ENCODE peak calls at places on chromosome 13, in six cellular contexts. H is brain pericyte, B is tibial nerve, S is posterior cingulate gyrus, P is astrocyte, C is Calu3. E is an unnamed sample.

GRCh38 chr13:70108276-70108845 is at the start of gene KLHL1:
- DNase-seq in S (no peak), P (no peak), H (no peak), C (no peak), B (no peak), E (no peak)

GRCh38 chr13:95643814-95644598 is 500 bp downstream of the DZIP1 start:
- DNase-seq in B (no peak), P (peak), H (no peak), S (peak), C (peak), E (peak)

GRCh38 chr13:84672616-84673015 is 790.3 kb upstream of the SLITRK1 start:
- DNase-seq in S (no peak), C (no peak), P (no peak), B (no peak), H (no peak), E (no peak)

GRCh38 chr13:100637380-100637779 is 37.2 kb downstream of the TMTC4 start:
- DNase-seq in H (no peak), P (no peak), B (no peak), S (no peak), C (no peak), E (no peak)

GRCh38 chr13:21033866-21034601 is 27.4 kb downstream of the LATS2 start:
- DNase-seq in C (peak), S (no peak), P (peak), B (no peak), H (no peak), E (no peak)

GRCh38 chr13:99433543-99434075 is 67.7 kb upstream of the TM9SF2 start:
- DNase-seq in B (no peak), H (no peak), S (no peak), C (no peak), P (no peak), E (peak)

GRCh38 chr13:48232420-48233096 is 448 bp upstream of the ITM2B start:
- DNase-seq in S (no peak), B (no peak), H (no peak), P (no peak), C (peak), E (no peak)

GRCh38 chr13:111396457-111396856 is 76.0 kb downstream of the TEX29 start:
- DNase-seq in B (no peak), S (no peak), H (no peak), C (no peak), P (no peak), E (no peak)

GRCh38 chr13:25391932-25392331 is 20.2 kb downstream of the ATP8A2 start:
- DNase-seq in C (no peak), H (no peak), P (no peak), B (no peak), S (no peak), E (no peak)

GRCh38 chr13:75489502-75490263 is 7.7 kb upstream of the TBC1D4 start:
- DNase-seq in B (no peak), H (no peak), P (peak), C (peak), S (no peak), E (no peak)

GRCh38 chr13:111429064-111429558 is 108.7 kb downstream of the TEX29 start:
- DNase-seq in S (no peak), C (peak), B (peak), H (no peak), P (no peak), E (peak)

GRCh38 chr13:67048084-67048792 is 181.9 kb downstream of the PCDH9 start:
- DNase-seq in S (no peak), B (no peak), P (peak), C (no peak), H (peak), E (no peak)

GRCh38 chr13:74771964-74772363 is 637.8 kb upstream of the KLF12 start:
- DNase-seq in P (peak), H (no peak), B (no peak), C (no peak), S (no peak), E (no peak)

GRCh38 chr13:112879283-112879833 is 89.7 kb upstream of the MCF2L start:
- DNase-seq in S (peak), B (no peak), H (no peak), C (no peak), P (no peak), E (no peak)

GRCh38 chr13:31945202-31945978 is 86.2 kb upstream of the FRY start:
- DNase-seq in P (peak), S (peak), B (peak), C (peak), H (no peak), E (no peak)

GRCh38 chr13:42364613-42365000 is 92.7 kb downstream of the AKAP11 start:
- DNase-seq in B (no peak), C (no peak), S (no peak), P (no peak), H (no peak), E (no peak)

GRCh38 chr13:113211774-113212173 is 2.4 kb downstream of the CUL4A start:
- DNase-seq in B (no peak), S (no peak), C (no peak), H (no peak), P (no peak), E (peak)

GRCh38 chr13:87123987-87124784 is 547.0 kb upstream of the SLITRK5 start:
- DNase-seq in P (peak), C (peak), B (no peak), S (no peak), H (peak), E (no peak)

GRCh38 chr13:95133498-95133897 is 167.8 kb downstream of the ABCC4 start:
- DNase-seq in S (no peak), C (no peak), H (no peak), P (no peak), B (no peak), E (no peak)

GRCh38 chr13:25286308-25286968 is 850 bp downstream of the MTMR6 start:
- DNase-seq in H (peak), B (peak), P (peak), C (no peak), S (no peak), E (peak)

GRCh38 chr13:24680921-24681585 is 845 bp downstream of the ATP12A start:
- DNase-seq in P (no peak), C (no peak), H (no peak), B (no peak), S (no peak), E (no peak)

GRCh38 chr13:48334534-48335127 is 31.1 kb downstream of the RB1 start:
- DNase-seq in C (no peak), H (no peak), B (no peak), P (peak), S (no peak), E (no peak)

GRCh38 chr13:40996433-40997095 is 22.6 kb downstream of the ELF1 start:
- DNase-seq in B (no peak), C (no peak), S (no peak), H (no peak), P (no peak), E (no peak)

GRCh38 chr13:53405616-53406015 is 377.0 kb downstream of the OLFM4 start:
- DNase-seq in C (no peak), B (no peak), S (no peak), P (no peak), H (no peak), E (no peak)

GRCh38 chr13:78476910-78477309 is 126.4 kb downstream of the POU4F1 start:
- DNase-seq in P (no peak), B (no peak), C (no peak), S (no peak), H (no peak), E (no peak)

GRCh38 chr13:33125821-33126570 is 109.8 kb downstream of the KL start:
- DNase-seq in P (peak), S (no peak), B (peak), H (peak), C (peak), E (no peak)

GRCh38 chr13:49869514-49869913 is 66.6 kb downstream of the SPRYD7 start:
- DNase-seq in H (no peak), P (no peak), C (no peak), B (peak), S (no peak), E (no peak)

GRCh38 chr13:40920826-40921225 is 98.3 kb downstream of the ELF1 start:
- DNase-seq in H (no peak), S (no peak), C (no peak), B (no peak), P (peak), E (no peak)

GRCh38 chr13:110549795-110550160 is 11.7 kb downstream of the RAB20 start:
- DNase-seq in B (no peak), H (no peak), S (no peak), C (no peak), P (no peak), E (no peak)

GRCh38 chr13:98325724-98326123 is 148.7 kb upstream of the RNF113B start:
- DNase-seq in P (no peak), H (no peak), B (no peak), S (no peak), C (no peak), E (no peak)

GRCh38 chr13:98910501-98910951 is 67.3 kb downstream of the DOCK9 start:
- DNase-seq in P (peak), B (no peak), S (no peak), H (no peak), C (peak), E (peak)

GRCh38 chr13:66673401-66673800 is 556.7 kb downstream of the PCDH9 start:
- DNase-seq in H (no peak), B (no peak), C (no peak), P (peak), S (no peak), E (no peak)

GRCh38 chr13:21529102-21529893 is 70.2 kb upstream of the ZDHHC20 start:
- DNase-seq in B (no peak), C (no peak), P (no peak), S (no peak), H (no peak), E (no peak)

GRCh38 chr13:37136187-37136586 is 30.7 kb upstream of the CSNK1A1L start:
- DNase-seq in H (no peak), C (no peak), P (peak), B (no peak), S (no peak), E (no peak)

GRCh38 chr13:30421093-30422055 is 919 bp upstream of the UBE2L5 start:
- DNase-seq in C (peak), P (peak), H (no peak), B (peak), S (peak), E (peak)

GRCh38 chr13:98285317-98285716 is 108.2 kb upstream of the RNF113B start:
- DNase-seq in C (no peak), B (no peak), P (peak), S (no peak), H (no peak), E (no peak)

GRCh38 chr13:112700291-112701060 is 10.6 kb downstream of the ATP11A start:
- DNase-seq in C (no peak), S (no peak), B (no peak), P (no peak), H (no peak), E (no peak)

GRCh38 chr13:71858647-71859046 is 8.4 kb downstream of the DACH1 start:
- DNase-seq in C (no peak), B (no peak), S (no peak), H (no peak), P (no peak), E (no peak)

GRCh38 chr13:23681253-23681652 is 111.0 kb downstream of the TNFRSF19 start:
- DNase-seq in S (no peak), B (no peak), H (no peak), C (no peak), P (peak), E (no peak)

GRCh38 chr13:77717508-77717907 is 20.0 kb downstream of the SLAIN1 start:
- DNase-seq in H (no peak), S (no peak), P (no peak), C (no peak), B (no peak), E (no peak)